ENCODE peak calls at places on chromosome 12, in nine cellular contexts. X is colonic mucosa, B is spleen, V is choroid plexus epithelial cell, Q is fibroblast of mammary gland, Z is AG10803, A is fibroblast of pulmonary artery, N is astrocyte of the spinal cord, E is psoas muscle. F is an unnamed sample.

GRCh38 chr12:28489256-28489655 is 299.0 kb downstream of the CCDC91 start:
- DNase-seq in V (peak), E (no peak), Q (peak), B (no peak), N (peak), Z (peak), A (peak), X (no peak), F (no peak)

GRCh38 chr12:15788266-15789214 is 648 bp downstream of the EPS8 start:
- DNase-seq in Z (peak), E (peak), N (peak), B (no peak), Q (peak), V (peak), A (peak), X (peak), F (no peak)

GRCh38 chr12:130615906-130616305 is 100.2 kb downstream of the RIMBP2 start:
- DNase-seq in B (no peak), N (no peak), A (no peak), X (no peak), V (no peak), Z (no peak), E (no peak), Q (no peak), F (no peak)

GRCh38 chr12:6345319-6346071 is 3.6 kb upstream of the TNFRSF1A start:
- DNase-seq in E (no peak), B (peak), X (no peak), A (peak), Q (peak), V (peak), Z (peak), N (peak), F (no peak)

GRCh38 chr12:64912501-64912900 is 88.1 kb downstream of the TBC1D30 start:
- DNase-seq in X (no peak), N (peak), B (no peak), E (peak), A (no peak), Q (peak), Z (peak), V (no peak), F (no peak)

GRCh38 chr12:22982635-22983034 is 357.7 kb downstream of the ETNK1 start:
- DNase-seq in Q (no peak), Z (no peak), A (no peak), N (no peak), X (no peak), B (no peak), E (no peak), V (peak), F (no peak)

GRCh38 chr12:42382013-42382696 is 56.2 kb downstream of the PPHLN1 start:
- DNase-seq in N (no peak), A (peak), B (no peak), Q (peak), X (no peak), E (no peak), V (peak), Z (peak), F (no peak)

GRCh38 chr12:123119808-123120207 is 31.1 kb downstream of the PITPNM2 start:
- DNase-seq in N (no peak), B (no peak), Z (no peak), A (no peak), E (no peak), X (no peak), Q (peak), V (no peak), F (no peak)

DNA sequence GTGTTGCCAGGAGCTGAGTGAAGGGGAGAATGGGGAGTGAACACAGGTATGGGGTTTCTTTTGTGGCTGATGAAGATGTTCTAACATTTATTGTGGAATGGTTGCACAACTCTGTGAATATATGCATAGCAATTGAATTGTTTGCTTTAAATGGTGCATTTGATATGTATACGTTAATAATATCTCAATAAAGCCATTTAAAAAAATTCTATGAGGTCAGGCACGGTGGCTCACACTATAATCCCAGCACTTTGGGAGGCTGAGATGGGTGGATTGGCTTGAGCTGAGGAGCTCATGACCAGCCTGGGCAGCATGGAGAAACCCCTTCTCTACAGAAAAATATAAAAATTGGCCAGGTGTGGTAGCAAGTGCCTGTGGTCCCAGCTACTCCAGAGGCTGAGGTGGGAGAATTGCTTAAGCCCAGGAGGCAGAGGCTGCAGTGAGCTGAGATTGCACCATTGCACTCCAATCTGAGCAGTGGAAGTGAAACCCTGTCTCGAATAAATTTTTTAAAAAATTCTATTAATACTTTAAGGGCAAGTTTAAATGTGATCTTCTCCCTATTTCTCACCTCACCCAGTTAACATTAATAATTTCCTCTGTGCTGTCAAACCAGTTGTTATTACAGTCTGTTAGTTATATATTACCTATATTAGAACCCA is 65.3 kb downstream of the DENND5B start:
- DNase-seq in Q (no peak), X (no peak), V (no peak), N (no peak), B (no peak), E (no peak), Z (no peak), A (no peak), F (no peak)
- H3K4me3 ChIP-seq in Q (no peak), X (no peak), V (no peak), N (no peak), B (no peak), E (no peak), Z (no peak), A (no peak), F (no peak)

DNA sequence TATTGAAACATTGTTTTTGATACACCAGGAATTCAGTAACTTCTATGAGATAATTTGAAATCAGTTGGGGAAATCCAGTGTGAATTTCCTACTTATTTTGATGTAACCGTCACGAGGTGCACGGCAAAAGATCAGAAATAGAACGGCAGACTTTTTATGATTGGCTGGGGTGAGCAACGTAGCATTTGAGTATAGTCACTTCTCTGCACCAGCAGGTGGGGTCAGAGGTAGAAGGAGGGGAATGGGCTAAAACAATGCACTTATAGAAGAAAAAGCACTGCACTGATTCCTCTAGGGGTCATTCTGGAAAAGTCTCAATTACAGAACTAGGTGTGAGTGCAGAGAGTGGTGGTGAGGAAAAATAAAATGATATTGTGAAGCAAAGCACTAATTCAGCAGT is 7.9 kb upstream of the SSPN start:
- DNase-seq in N (no peak), B (no peak), Z (no peak), Q (peak), X (no peak), A (no peak), E (no peak), V (no peak), F (no peak)
- H3K4me3 ChIP-seq in N (no peak), B (no peak), Z (no peak), Q (no peak), X (no peak), A (no peak), E (no peak), V (no peak), F (no peak)

GRCh38 chr12:105750096-105750495 is 388.7 kb downstream of the NUAK1 start:
- DNase-seq in E (no peak), B (no peak), Z (no peak), V (no peak), N (no peak), A (no peak), Q (no peak), X (no peak), F (no peak)
- H3K4me3 ChIP-seq in E (no peak), B (no peak), Z (no peak), V (no peak), N (no peak), A (no peak), Q (no peak), X (no peak), F (no peak)

DNA sequence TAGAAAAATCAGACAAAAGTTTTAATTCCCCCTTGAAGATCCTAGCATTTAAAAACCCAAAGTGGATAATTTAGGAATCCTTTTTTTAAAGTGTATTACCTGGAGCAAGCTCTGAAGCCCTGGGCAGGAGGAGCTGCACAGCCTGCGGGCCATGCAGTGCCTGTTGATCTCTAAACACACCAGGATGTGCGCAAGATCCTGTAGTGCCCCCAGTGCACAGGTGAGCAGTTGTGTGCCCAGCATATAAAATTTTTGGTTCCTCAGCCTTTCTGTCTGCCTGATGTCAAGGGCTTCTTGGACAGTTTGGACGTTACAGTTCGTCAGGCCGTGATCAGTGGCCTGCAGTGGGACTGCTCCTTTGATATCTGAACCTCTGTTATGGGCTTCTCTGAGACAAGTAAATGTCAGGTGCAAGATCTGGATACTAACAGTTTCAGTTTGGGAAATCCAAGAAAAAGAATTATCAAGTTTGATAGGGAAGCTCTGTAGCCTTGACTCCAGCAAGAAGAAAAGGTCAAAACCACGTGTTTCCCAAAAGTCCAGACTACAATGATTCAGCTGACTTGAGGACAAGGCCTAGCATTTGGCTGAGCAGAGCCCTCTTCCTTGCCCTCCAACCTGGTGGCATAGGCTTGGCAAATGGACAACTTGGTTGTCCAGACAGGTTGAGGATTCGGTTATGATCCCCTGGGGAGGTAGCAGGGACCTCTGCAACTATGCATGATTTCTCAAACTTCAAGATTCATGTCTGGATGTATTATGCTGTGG is 1.0 kb downstream of the ATXN7L3B start:
- DNase-seq in A (no peak), X (peak), Q (peak), Z (no peak), V (peak), B (peak), E (no peak), N (no peak), F (no peak)
- H3K4me3 ChIP-seq in A (peak), X (peak), Q (peak), Z (peak), V (peak), B (peak), E (peak), N (peak), F (peak)

DNA sequence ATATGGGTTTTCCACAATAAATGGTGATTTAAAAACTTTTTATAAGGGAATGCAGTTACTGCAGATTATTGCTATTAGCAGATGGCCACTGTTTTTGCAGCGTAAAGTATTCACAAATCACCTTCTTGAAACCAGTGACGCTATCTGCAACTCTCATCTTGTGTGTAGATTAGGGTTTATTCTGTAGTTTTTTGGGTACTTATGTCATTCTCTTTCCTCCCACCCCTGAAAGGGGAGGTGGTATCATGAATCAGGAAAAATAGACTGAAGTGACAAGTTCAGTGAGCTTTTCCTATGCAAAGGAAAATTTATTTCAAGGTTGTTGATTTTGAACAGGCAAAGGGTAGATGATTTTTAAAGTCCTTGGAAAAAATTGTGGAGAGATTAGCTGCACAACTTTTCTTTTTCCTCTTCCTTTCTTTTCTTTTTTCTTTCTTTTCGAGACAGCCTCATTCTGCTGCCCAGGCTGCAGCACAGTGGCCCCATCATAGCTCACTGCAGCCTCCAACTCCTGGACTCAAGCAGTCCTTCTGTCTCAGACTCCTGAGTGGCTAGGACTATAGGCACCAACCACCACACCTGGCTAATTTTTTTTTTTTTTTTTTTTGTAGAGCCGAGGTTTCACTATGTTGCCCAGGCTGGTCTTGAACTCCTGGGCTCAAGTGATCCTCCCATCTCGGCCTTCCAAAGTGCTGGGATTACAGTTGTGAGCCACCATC is 1.6 kb downstream of the FRS2 start:
- DNase-seq in X (no peak), B (no peak), Z (no peak), N (no peak), Q (no peak), V (no peak), E (no peak), A (no peak), F (no peak)
- H3K4me3 ChIP-seq in X (peak), B (peak), Z (peak), N (peak), Q (peak), V (peak), E (peak), A (peak), F (no peak)

DNA sequence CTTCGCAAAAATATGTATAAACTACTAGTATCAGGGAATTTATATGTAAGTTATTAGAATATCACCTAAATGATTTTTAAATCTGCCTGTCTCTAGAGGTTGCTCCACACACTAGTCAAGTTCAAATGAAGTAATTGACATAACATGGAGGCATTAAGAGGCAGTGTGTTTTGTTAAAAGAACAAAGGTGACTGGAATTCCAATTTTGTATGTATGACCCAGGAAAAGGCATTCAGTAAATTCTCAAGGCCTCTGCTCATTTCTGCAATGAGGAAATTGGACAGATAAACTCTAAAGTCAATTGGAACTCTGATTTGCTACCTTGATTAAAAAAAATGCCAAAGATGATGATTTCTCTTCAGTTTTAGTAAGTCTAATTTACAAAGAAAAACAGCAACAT is 117.1 kb downstream of the NAV3 start:
- DNase-seq in Q (no peak), A (no peak), Z (no peak), X (no peak), B (no peak), N (no peak), V (peak), E (no peak), F (no peak)
- H3K4me3 ChIP-seq in Q (no peak), A (no peak), Z (no peak), X (no peak), B (no peak), N (no peak), V (no peak), E (no peak), F (no peak)

DNA sequence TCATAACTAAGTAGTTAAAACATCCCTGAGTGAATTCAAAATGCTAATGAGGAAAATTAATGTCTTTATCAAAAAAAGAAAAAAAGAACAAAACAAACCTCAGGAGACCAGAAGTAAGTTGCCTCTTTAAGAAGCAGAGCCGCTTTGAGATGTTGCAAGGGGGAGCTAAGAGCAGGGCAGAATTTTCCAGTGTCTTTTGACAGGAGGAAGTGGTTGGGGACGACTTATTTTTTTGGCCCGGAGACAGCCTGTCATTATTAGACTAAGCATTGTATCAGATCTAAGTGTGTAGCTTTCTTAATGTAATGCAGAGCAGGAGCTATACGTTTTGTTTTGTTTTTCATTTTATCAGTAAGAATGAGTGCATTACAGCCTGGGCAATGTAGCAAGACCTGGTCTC is 206.6 kb downstream of the CACNA1C start:
- DNase-seq in X (no peak), A (peak), Z (no peak), Q (no peak), V (peak), B (no peak), E (no peak), N (no peak), F (no peak)
- H3K4me3 ChIP-seq in X (no peak), A (no peak), Z (no peak), Q (no peak), V (no peak), B (no peak), E (no peak), N (no peak), F (no peak)

GRCh38 chr12:40105265-40105514 is 691 bp downstream of the SLC2A13 start:
- DNase-seq in Q (peak), N (no peak), V (peak), B (peak), Z (peak), A (no peak), E (no peak), X (no peak), F (no peak)

GRCh38 chr12:40105515-40106201 is at the start of gene SLC2A13:
- DNase-seq in X (peak), N (peak), V (peak), A (peak), Q (peak), Z (peak), E (peak), B (peak), F (peak)

GRCh38 chr12:40107098-40107802 is 1.4 kb upstream of the SLC2A13 start:
- DNase-seq in A (peak), Q (peak), Z (peak), X (peak), V (peak), E (peak), N (peak), B (peak), F (peak)

GRCh38 chr12:40106655-40107054 is 774 bp upstream of the SLC2A13 start:
- DNase-seq in N (no peak), E (no peak), V (peak), A (no peak), Q (no peak), X (no peak), B (no peak), Z (no peak), F (no peak)

DNA sequence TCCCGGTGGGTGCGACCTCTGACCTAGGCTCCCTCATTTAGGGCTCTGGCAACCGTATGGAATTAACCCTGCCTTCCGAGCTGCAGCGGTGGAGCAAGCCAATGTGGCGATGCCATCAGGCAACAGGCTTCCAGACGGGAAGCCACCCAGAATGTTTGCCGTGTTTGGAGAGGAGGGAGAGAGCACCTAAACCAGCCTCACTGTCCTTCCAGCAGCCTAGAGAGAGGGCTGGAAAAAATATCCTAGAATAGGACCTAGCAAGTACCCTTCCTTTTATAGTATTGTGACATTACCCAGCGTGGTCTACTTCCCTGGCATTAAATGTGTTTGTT is 287 bp upstream of the SLC2A13 start:
- DNase-seq in N (no peak), V (peak), Q (no peak), X (no peak), B (no peak), E (no peak), Z (no peak), A (no peak), F (no peak)
- H3K4me3 ChIP-seq in N (peak), V (peak), Q (peak), X (peak), B (peak), E (peak), Z (peak), A (peak), F (peak)

DNA sequence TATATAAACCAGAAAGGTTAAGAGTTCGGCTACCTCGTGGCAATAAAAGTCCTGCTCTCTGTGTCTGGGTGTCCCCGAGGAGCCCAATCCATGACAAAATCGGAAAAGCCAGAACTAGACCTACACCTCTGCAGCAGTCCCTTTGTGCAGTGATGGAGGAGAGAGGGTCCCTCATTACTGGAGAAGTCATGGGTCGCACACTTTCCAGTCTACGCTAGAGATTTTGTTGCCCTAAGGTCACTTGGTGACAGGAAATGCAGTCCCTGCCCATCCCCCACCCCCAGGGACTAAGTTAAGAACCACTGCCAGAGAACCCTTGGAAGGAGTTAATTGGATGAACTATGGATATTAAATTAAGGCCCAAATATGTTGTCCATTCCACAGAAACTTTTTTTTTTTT is 104.4 kb upstream of the ATF7IP start:
- DNase-seq in B (no peak), Z (no peak), X (peak), N (no peak), A (no peak), Q (no peak), V (no peak), E (peak), F (peak)
- H3K4me3 ChIP-seq in B (no peak), Z (no peak), X (no peak), N (no peak), A (no peak), Q (no peak), V (no peak), E (peak), F (no peak)

DNA sequence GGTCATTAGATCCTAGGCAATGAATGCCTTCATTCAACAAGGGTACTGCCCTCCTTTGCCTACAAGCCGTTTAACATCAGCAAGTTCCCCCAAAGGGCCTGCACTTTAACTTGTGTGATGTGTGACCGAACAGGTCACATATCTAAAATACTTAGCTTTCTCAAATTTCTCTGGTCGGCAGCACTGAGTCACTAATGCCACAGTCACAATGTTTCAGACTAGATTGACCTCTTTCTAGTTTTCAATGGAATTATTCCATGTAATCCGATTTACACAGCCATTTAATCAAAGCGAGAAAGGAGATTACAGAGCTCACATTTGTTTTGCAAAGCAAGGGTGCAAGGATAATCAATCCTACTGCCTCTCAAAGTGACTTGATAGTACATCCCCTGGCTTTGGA is 2.0 kb downstream of the KITLG start:
- DNase-seq in X (no peak), E (no peak), Z (no peak), N (peak), Q (peak), A (no peak), B (no peak), V (peak), F (no peak)
- H3K4me3 ChIP-seq in X (peak), E (peak), Z (peak), N (peak), Q (peak), A (peak), B (no peak), V (peak), F (peak)

F was measured in mucosa of descending colon.